ENCODE peak calls at places on chromosomes 3 and 15, in five cellular contexts. I is stomach; O is NCI-H2081; D is HTR-8/SVneo; G is activated CD8-positive, alpha-beta memory T cell treated with anti-CD3 and anti-CD28 coated beads for 48 hours. F is an unnamed sample.

GRCh38 chr15:60729850-60730458 is 251.0 kb upstream of the ICE2 start:
- DNase-seq in I (no peak), O (no peak), D (no peak), G (no peak), F (no peak)

GRCh38 chr15:89362203-89363101 is 27.8 kb upstream of the POLG start:
- DNase-seq in I (no peak), O (peak), D (no peak), G (no peak), F (no peak)

GRCh38 chr3:39028466-39028865 is 23.3 kb downstream of the SCN11A start:
- DNase-seq in I (no peak), O (no peak), D (no peak), G (no peak), F (no peak)

GRCh38 chr15:50685191-50685975 is 1.2 kb downstream of the TRPM7 start:
- DNase-seq in I (no peak), O (no peak), D (no peak), G (no peak), F (no peak)

GRCh38 chr15:63166219-63166618 is 8.9 kb upstream of the RPS27L start:
- DNase-seq in I (no peak), O (no peak), D (no peak), G (no peak), F (no peak)

GRCh38 chr3:128071771-128072453 is 19.7 kb downstream of the SEC61A1 start:
- DNase-seq in I (no peak), O (no peak), D (no peak), G (no peak), F (no peak)

GRCh38 chr3:161333696-161334095 is 37.6 kb downstream of the SPTSSB start:
- DNase-seq in I (no peak), O (no peak), D (no peak), G (no peak), F (no peak)

GRCh38 chr3:52468336-52468735 is 12.9 kb downstream of the NISCH start:
- DNase-seq in I (no peak), O (no peak), D (no peak), G (no peak), F (no peak)

GRCh38 chr3:177201707-177202397 is 4.6 kb upstream of the TBL1XR1 start:
- DNase-seq in I (no peak), O (no peak), D (peak), G (no peak), F (no peak)

GRCh38 chr15:92813440-92813839 is 86.7 kb upstream of the CHD2 start:
- DNase-seq in I (no peak), O (no peak), D (no peak), G (no peak), F (no peak)

GRCh38 chr15:74873756-74874424 is 725 bp upstream of the SCAMP2 start:
- DNase-seq in I (no peak), O (peak), D (no peak), G (no peak), F (no peak)

GRCh38 chr3:20422391-20422790 is 236.4 kb upstream of the SGO1 start:
- DNase-seq in I (no peak), O (no peak), D (no peak), G (no peak), F (no peak)

GRCh38 chr3:8871306-8871705 is 92.0 kb downstream of the RAD18 start:
- DNase-seq in I (no peak), O (no peak), D (no peak), G (no peak), F (no peak)

GRCh38 chr3:123388811-123389210 is 60.1 kb downstream of the ADCY5 start:
- DNase-seq in I (no peak), O (no peak), D (no peak), G (no peak), F (no peak)

F was measured in retinal pigment epithelial cell.